ENCODE peak calls at places on chromosomes 7 and 10, in seven cellular contexts. F is fibroblast of gingiva; K is Right ventricle myocardium inferior; O is WERI-Rb-1; Y is activated naive CD8-positive, alpha-beta T cell treated with anti-CD3 and anti-CD28 coated beads, Interleukin-2, amount 50 U/mL, for 16 hours; D is germinal center; U is activated naive CD4-positive, alpha-beta T cell treated with anti-CD3 and anti-CD28 coated beads, Interleukin-2, amount 50 U/mL, for 16 hours. B is an unnamed sample.

GRCh38 chr7:127717502-127718125 is 65.6 kb downstream of the SND1 start:
- DNase-seq in K (no peak), Y (no peak), D (no peak), F (no peak), U (no peak), O (no peak), B (peak)

GRCh38 chr7:30364773-30365172 is 80.4 kb downstream of the ZNRF2 start:
- DNase-seq in O (no peak), U (no peak), Y (no peak), F (no peak), D (no peak), K (no peak), B (no peak)

GRCh38 chr10:85175635-85176034 is 847.2 kb downstream of the CCSER2 start:
- DNase-seq in F (no peak), U (no peak), Y (no peak), O (peak), K (no peak), D (no peak), B (no peak)

GRCh38 chr10:43250925-43251663 is 15.8 kb downstream of the RASGEF1A start:
- DNase-seq in F (no peak), D (no peak), O (no peak), U (peak), K (peak), Y (no peak), B (no peak)

GRCh38 chr10:124659380-124659779 is 84.8 kb downstream of the FAM53B start:
- DNase-seq in U (no peak), F (no peak), Y (no peak), K (peak), D (no peak), O (no peak), B (no peak)

GRCh38 chr10:11397980-11398580 is 213.4 kb downstream of the USP6NL start:
- DNase-seq in D (no peak), Y (no peak), K (no peak), U (no peak), O (no peak), F (peak), B (peak)

GRCh38 chr7:150935149-150935548 is 43.0 kb downstream of the KCNH2 start:
- DNase-seq in O (no peak), U (no peak), F (no peak), K (no peak), Y (no peak), D (no peak), B (no peak)

GRCh38 chr7:148963583-148964509 is 64.5 kb downstream of the PDIA4 start:
- DNase-seq in F (no peak), U (no peak), O (no peak), D (no peak), Y (no peak), K (no peak), B (peak)

GRCh38 chr10:31171402-31172120 is 139.9 kb upstream of the ZNF438 start:
- DNase-seq in O (peak), D (no peak), U (no peak), F (peak), K (no peak), Y (no peak), B (no peak)

GRCh38 chr7:126856691-126857291 is 395.9 kb downstream of the GRM8 start:
- DNase-seq in O (no peak), F (no peak), Y (no peak), U (no peak), K (no peak), D (peak), B (peak)

GRCh38 chr10:25747038-25747437 is 187.0 kb upstream of the MYO3A start:
- DNase-seq in F (no peak), Y (no peak), K (no peak), D (no peak), U (no peak), O (no peak), B (peak)

GRCh38 chr7:48237354-48237753 is 66.1 kb downstream of the ABCA13 start:
- DNase-seq in F (no peak), D (no peak), U (no peak), O (no peak), Y (no peak), K (no peak), B (no peak)

GRCh38 chr10:124037286-124037685 is 56.1 kb downstream of the CHST15 start:
- DNase-seq in Y (no peak), U (no peak), F (no peak), D (no peak), K (no peak), O (no peak), B (no peak)

GRCh38 chr10:98193030-98193429 is 58.6 kb downstream of the R3HCC1L start:
- DNase-seq in F (no peak), D (no peak), O (no peak), U (no peak), K (no peak), Y (no peak), B (no peak)

GRCh38 chr10:21021843-21022594 is 124.9 kb upstream of the NEBL start:
- DNase-seq in K (no peak), U (no peak), O (no peak), F (no peak), Y (no peak), D (peak), B (no peak)

GRCh38 chr7:151752037-151752436 is 124.9 kb downstream of the PRKAG2 start:
- DNase-seq in O (no peak), Y (no peak), K (no peak), D (no peak), F (no peak), U (no peak), B (no peak)

GRCh38 chr10:22980822-22981221 is 53.0 kb downstream of the ARMC3 start:
- DNase-seq in O (no peak), D (no peak), K (no peak), Y (no peak), U (no peak), F (no peak), B (no peak)

GRCh38 chr10:76723781-76724336 is 913.7 kb downstream of the KCNMA1 start:
- DNase-seq in K (no peak), D (no peak), F (no peak), O (no peak), Y (no peak), U (no peak), B (no peak)

GRCh38 chr10:96700477-96701099 is 19.7 kb downstream of the PIK3AP1 start:
- DNase-seq in K (peak), F (no peak), O (no peak), U (no peak), D (peak), Y (no peak), B (no peak)

GRCh38 chr10:52578871-52579405 is 193.6 kb downstream of the MBL2 start:
- DNase-seq in F (peak), D (no peak), U (no peak), O (no peak), K (no peak), Y (no peak), B (peak)

GRCh38 chr10:124493191-124493936 is 31.7 kb downstream of the LHPP start:
- DNase-seq in F (no peak), D (no peak), Y (no peak), U (no peak), K (no peak), O (no peak), B (no peak)

GRCh38 chr10:35216303-35216905 is 89.8 kb downstream of the CREM start:
- DNase-seq in K (no peak), D (no peak), U (no peak), Y (no peak), F (no peak), O (no peak), B (peak)

GRCh38 chr7:54989826-54990225 is 29.0 kb upstream of the EGFR start:
- DNase-seq in D (no peak), F (peak), K (no peak), U (no peak), Y (no peak), O (no peak), B (no peak)

GRCh38 chr7:117808273-117808868 is 64.9 kb downstream of the CTTNBP2 start:
- DNase-seq in O (no peak), K (peak), F (peak), U (no peak), Y (no peak), D (no peak), B (peak)

GRCh38 chr7:16669581-16669980 is 23.6 kb downstream of the BZW2 start:
- DNase-seq in U (no peak), Y (no peak), O (no peak), D (no peak), K (no peak), F (no peak), B (peak)

GRCh38 chr7:41085244-41085643 is 617.6 kb downstream of the INHBA start:
- DNase-seq in Y (no peak), F (no peak), K (no peak), U (no peak), D (no peak), O (no peak), B (peak)

GRCh38 chr10:86960863-86961434 is 2.5 kb downstream of the SNCG start:
- DNase-seq in F (no peak), O (no peak), U (no peak), D (no peak), K (no peak), Y (no peak), B (no peak)